ENCODE peak calls at places on chromosomes 6 and 20, in four cellular contexts. F is HepG2, Q is GM12878, W is K562. L is an unnamed sample.

GRCh38 chr6:38701551-38701950 is 1.4 kb downstream of the GLO1 start:
- DNase-seq in W (no peak), F (no peak), Q (no peak), L (no peak)

GRCh38 chr6:133896344-133896721 is 7.4 kb downstream of the TCF21 start:
- DNase-seq in W (no peak), F (peak), Q (no peak), L (no peak)

GRCh38 chr20:48025061-48025515 is 239.8 kb upstream of the SULF2 start:
- DNase-seq in F (no peak), Q (no peak), W (no peak), L (peak)

GRCh38 chr20:32439132-32439829 is 81.2 kb downstream of the ASXL1 start:
- DNase-seq in F (no peak), W (no peak), Q (no peak), L (no peak)

GRCh38 chr20:23399568-23400241 is 21.6 kb downstream of the NAPB start:
- DNase-seq in F (no peak), W (peak), Q (no peak), L (no peak)

GRCh38 chr6:147177286-147177685 is 26.9 kb upstream of the STXBP5 start:
- DNase-seq in W (no peak), Q (no peak), F (no peak), L (no peak)

GRCh38 chr20:62282103-62282502 is 20.7 kb upstream of the ADRM1 start:
- DNase-seq in F (no peak), Q (no peak), W (no peak), L (no peak)

GRCh38 chr6:146410851-146411595 is 132.6 kb upstream of the RAB32 start:
- DNase-seq in W (no peak), Q (no peak), F (no peak), L (no peak)

GRCh38 chr6:87100216-87100615 is 5.3 kb upstream of the CGA start:
- DNase-seq in F (no peak), Q (no peak), W (no peak), L (no peak)

GRCh38 chr6:104973404-104973803 is 16.5 kb downstream of the LIN28B start:
- DNase-seq in Q (no peak), W (no peak), F (no peak), L (no peak)

GRCh38 chr20:57001126-57001767 is 265.2 kb downstream of the BMP7 start:
- DNase-seq in Q (no peak), W (no peak), F (no peak), L (no peak)

GRCh38 chr6:3612341-3613041 is 139.0 kb downstream of the PXDC1 start:
- DNase-seq in W (no peak), F (peak), Q (no peak), L (no peak)

GRCh38 chr20:46931699-46932098 is 37.1 kb downstream of the EYA2 start:
- DNase-seq in F (no peak), W (no peak), Q (no peak), L (no peak)

GRCh38 chr6:38080889-38081288 is 261.4 kb downstream of the ZFAND3 start:
- DNase-seq in W (no peak), Q (no peak), F (peak), L (no peak)

GRCh38 chr6:121971886-121972285 is 427.6 kb upstream of the HSF2 start:
- DNase-seq in F (no peak), W (no peak), Q (no peak), L (no peak)

GRCh38 chr20:35226775-35227681 is 538 bp downstream of the MMP24 start:
- DNase-seq in W (peak), F (peak), Q (no peak), L (peak)

GRCh38 chr6:38065734-38066133 is 246.2 kb downstream of the ZFAND3 start:
- DNase-seq in W (no peak), Q (no peak), F (no peak), L (no peak)

GRCh38 chr20:50379049-50379990 is 130.9 kb upstream of the PTPN1 start:
- DNase-seq in F (no peak), Q (no peak), W (no peak), L (no peak)

GRCh38 chr6:77273929-77274328 is 189.4 kb downstream of the HTR1B start:
- DNase-seq in W (no peak), Q (no peak), F (no peak), L (no peak)

GRCh38 chr6:126033696-126034095 is 47.4 kb downstream of the TRMT11 start:
- DNase-seq in F (peak), W (peak), Q (no peak), L (no peak)

GRCh38 chr20:41138217-41138526 is 829 bp downstream of the PLCG1 start:
- DNase-seq in W (no peak), Q (no peak), F (peak), L (no peak)

GRCh38 chr6:159819932-159820640 is 20.0 kb downstream of the PNLDC1 start:
- DNase-seq in Q (no peak), W (no peak), F (no peak), L (no peak)

GRCh38 chr6:168130168-168130651 is 51.2 kb upstream of the FRMD1 start:
- DNase-seq in F (no peak), Q (no peak), W (no peak), L (no peak)

GRCh38 chr6:10583509-10583908 is 62.4 kb downstream of the GCNT2 start:
- DNase-seq in F (peak), Q (no peak), W (no peak), L (no peak)

GRCh38 chr6:38982470-38982869 is 66.1 kb upstream of the GLP1R start:
- DNase-seq in W (no peak), F (no peak), Q (no peak), L (no peak)

GRCh38 chr20:5835234-5835845 is 85.1 kb downstream of the SHLD1 start:
- DNase-seq in W (no peak), F (peak), Q (no peak), L (no peak)

GRCh38 chr6:26525818-26526217 is 12.3 kb upstream of the HMGN4 start:
- DNase-seq in Q (no peak), W (no peak), F (no peak), L (no peak)

GRCh38 chr20:5168582-5169396 is 42.0 kb downstream of the CDS2 start:
- DNase-seq in Q (no peak), W (no peak), F (no peak), L (peak)

GRCh38 chr6:108133594-108134179 is 32.1 kb upstream of the NR2E1 start:
- DNase-seq in W (peak), Q (no peak), F (peak), L (peak)

GRCh38 chr6:28960846-28961500 is 37.2 kb upstream of the TRIM27 start:
- DNase-seq in W (no peak), F (no peak), Q (no peak), L (no peak)

GRCh38 chr20:17281478-17281877 is 54.6 kb downstream of the PCSK2 start:
- DNase-seq in F (peak), W (peak), Q (no peak), L (peak)

GRCh38 chr6:104995989-104996617 is 39.2 kb downstream of the LIN28B start:
- DNase-seq in F (no peak), Q (no peak), W (no peak), L (no peak)

GRCh38 chr6:154930490-154930889 is 64.6 kb upstream of the TIAM2 start:
- DNase-seq in Q (no peak), W (no peak), F (no peak), L (no peak)

GRCh38 chr20:5835870-5836269 is 85.7 kb downstream of the SHLD1 start:
- DNase-seq in F (no peak), W (no peak), Q (no peak), L (no peak)

GRCh38 chr6:41733349-41733706 is 2.1 kb downstream of the TFEB start:
- DNase-seq in Q (no peak), F (no peak), W (no peak), L (no peak)

GRCh38 chr6:168247456-168248147 is 72.0 kb downstream of the DACT2 start:
- DNase-seq in W (no peak), F (peak), Q (no peak), L (no peak)

GRCh38 chr6:151071295-151071694 is 168.5 kb upstream of the AKAP12 start:
- DNase-seq in Q (no peak), W (no peak), F (peak), L (no peak)

GRCh38 chr6:15627829-15628228 is 35.0 kb downstream of the DTNBP1 start:
- DNase-seq in F (no peak), W (no peak), Q (no peak), L (no peak)

GRCh38 chr6:15626878-15627683 is 35.7 kb downstream of the DTNBP1 start:
- DNase-seq in F (no peak), Q (no peak), W (peak), L (no peak)

GRCh38 chr6:15629487-15629886 is 33.3 kb downstream of the DTNBP1 start:
- DNase-seq in Q (no peak), F (no peak), W (no peak), L (no peak)

GRCh38 chr6:15630202-15630601 is 32.6 kb downstream of the DTNBP1 start:
- DNase-seq in W (no peak), Q (no peak), F (no peak), L (no peak)

GRCh38 chr6:15628499-15629131 is 34.2 kb downstream of the DTNBP1 start:
- DNase-seq in W (no peak), F (no peak), Q (no peak), L (no peak)
- TF ChIP-seq CREM in W (no peak), F (no peak), Q (peak), L (no peak)

DNA sequence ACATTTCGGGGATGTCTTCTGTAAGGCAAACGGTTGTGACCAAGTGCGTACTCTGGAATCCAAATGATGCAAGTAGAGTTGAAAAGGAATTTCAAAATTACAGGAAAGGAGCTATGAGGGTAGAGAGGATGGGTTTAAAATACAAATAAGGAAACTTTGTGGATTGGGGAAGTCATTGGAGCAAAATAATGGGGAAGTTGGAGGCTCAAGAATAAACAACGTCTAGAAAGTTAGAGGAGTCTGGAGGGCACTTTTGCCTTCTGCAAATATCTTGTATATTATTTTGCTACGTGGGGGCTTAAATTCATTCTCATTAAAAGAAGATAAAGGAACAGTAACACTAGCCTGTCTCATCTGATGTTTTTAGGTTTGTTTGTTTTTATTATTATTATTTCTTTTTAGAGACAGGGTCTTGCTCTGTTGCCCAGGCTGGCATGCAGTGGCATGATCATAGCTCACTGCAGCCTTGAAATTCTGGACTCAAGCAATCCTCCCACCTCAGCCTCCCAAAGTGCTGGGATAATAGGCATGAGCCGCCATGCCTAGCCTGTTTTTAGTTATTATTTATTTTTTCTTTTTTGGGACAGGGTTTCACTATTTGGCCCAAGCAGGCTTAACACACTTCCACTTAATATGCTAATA is 55.0 kb upstream of the TNFAIP3 start:
- DNase-seq in F (no peak), W (no peak), Q (no peak), L (no peak)
- TF ChIP-seq ETV6 in F (no peak), W (no peak), Q (no peak), L (no peak)

GRCh38 chr6:82711105-82711829 is 347.6 kb downstream of the TPBG start:
- DNase-seq in W (no peak), F (no peak), Q (no peak), L (no peak)
- TF ChIP-seq CREM in W (no peak), F (no peak), Q (no peak), L (no peak)

DNA sequence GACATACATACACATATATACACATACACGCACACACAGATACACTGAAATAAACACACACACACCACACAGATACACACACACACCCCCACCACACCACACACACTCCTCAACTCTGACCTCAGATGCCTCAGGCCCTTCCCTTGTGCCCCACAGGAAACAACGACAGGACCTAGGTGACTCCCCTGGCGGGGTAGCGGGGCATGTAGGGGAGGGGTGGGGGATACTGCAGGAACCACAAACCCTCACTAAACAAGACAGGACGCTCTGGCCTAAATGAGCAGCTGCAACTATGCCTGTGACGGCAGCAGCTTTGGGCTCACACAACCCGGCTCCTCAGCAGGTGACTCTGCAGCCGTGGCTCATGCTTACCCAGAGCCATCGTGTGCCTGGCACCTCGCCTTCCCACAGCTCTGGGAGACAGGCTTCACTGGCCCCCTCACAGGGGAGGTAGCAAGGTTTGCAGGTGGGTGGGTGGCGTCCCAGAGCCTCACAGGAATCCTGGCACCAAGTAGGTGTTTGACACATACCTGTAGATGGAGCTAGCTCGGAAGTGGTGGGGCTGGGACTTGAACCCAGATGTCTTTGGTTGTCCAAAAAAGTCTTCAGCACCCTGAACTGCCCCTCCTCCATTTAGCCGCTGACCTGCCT is 100.8 kb downstream of the GRM4 start:
- DNase-seq in Q (peak), F (no peak), W (no peak), L (no peak)
- TF ChIP-seq ETV6 in Q (no peak), F (no peak), W (no peak), L (no peak)